ENCODE peak calls at places on chromosome 3, in four cellular contexts. F is stimulated activated CD4-positive, alpha-beta T cell treated with anti-CD3 and anti-CD28 coated beads, TNF-alpha, amount 100 ng/mL, for 4 hours; T is upper lobe of right lung; V is stimulated activated CD8-positive, alpha-beta memory T cell treated with anti-CD3 and anti-CD28 coated beads, Interleukin-15, amount 100 ng/mL, for 4 hours. C is an unnamed sample.

GRCh38 chr3:150365132-150365604 is 42.9 kb upstream of the TSC22D2 start:
- DNase-seq in T (no peak), F (no peak), V (no peak), C (no peak)

GRCh38 chr3:80999481-80999880 is 762.0 kb downstream of the GBE1 start:
- DNase-seq in T (no peak), V (no peak), F (no peak), C (no peak)

GRCh38 chr3:128714887-128715496 is 11.0 kb upstream of the RAB7A start:
- DNase-seq in F (no peak), V (no peak), T (peak; percentile 36), C (no peak)

GRCh38 chr3:66498718-66499611 is 1.9 kb downstream of the LRIG1 start:
- DNase-seq in F (no peak), V (no peak), T (no peak), C (no peak)

GRCh38 chr3:169907476-169907875 is 3.9 kb upstream of the SAMD7 start:
- DNase-seq in V (no peak), T (no peak), F (no peak), C (no peak)

GRCh38 chr3:124860599-124860998 is 26.6 kb downstream of the ITGB5 start:
- DNase-seq in F (no peak), V (no peak), T (no peak), C (no peak)

GRCh38 chr3:43723121-43723734 is 32.5 kb downstream of the ABHD5 start:
- DNase-seq in F (no peak), T (no peak), V (no peak), C (no peak)

GRCh38 chr3:197196192-197196591 is 102.2 kb downstream of the DLG1 start:
- DNase-seq in F (no peak), V (no peak), T (no peak), C (no peak)

GRCh38 chr3:98573231-98573728 is 20.1 kb downstream of the CPOX start:
- DNase-seq in V (no peak), T (no peak), F (no peak), C (no peak)

GRCh38 chr3:68571321-68571720 is 361.0 kb downstream of the TAFA4 start:
- DNase-seq in V (no peak), T (no peak), F (no peak), C (no peak)

GRCh38 chr3:32493437-32494414 is 8.9 kb downstream of the CMTM6 start:
- DNase-seq in F (no peak), T (no peak), V (no peak), C (no peak)

GRCh38 chr3:177340243-177340830 is 143.1 kb upstream of the TBL1XR1 start:
- DNase-seq in F (no peak), V (no peak), T (no peak), C (no peak)

GRCh38 chr3:53150247-53151085 is 10.5 kb upstream of the PRKCD start:
- DNase-seq in F (no peak), T (peak; percentile 87), V (no peak), C (no peak)

GRCh38 chr3:6644070-6644929 is 216.6 kb upstream of the GRM7 start:
- DNase-seq in T (no peak), F (no peak), V (no peak), C (no peak)

GRCh38 chr3:38111696-38112377 is 25.1 kb downstream of the ACAA1 start:
- DNase-seq in F (no peak), V (no peak), T (no peak), C (no peak)

GRCh38 chr3:8482960-8483665 is 18.5 kb upstream of the LMCD1 start:
- DNase-seq in T (no peak), V (no peak), F (no peak), C (no peak)

GRCh38 chr3:5010706-5011554 is 31.7 kb downstream of the BHLHE40 start:
- DNase-seq in T (peak; percentile 34), F (no peak), V (no peak), C (no peak)

GRCh38 chr3:42667523-42668402 is 14.3 kb downstream of the ZBTB47 start:
- DNase-seq in F (no peak), T (no peak), V (no peak), C (no peak)

GRCh38 chr3:4821975-4822374 is 157.3 kb upstream of the BHLHE40 start:
- DNase-seq in T (no peak), F (peak; percentile 33), V (peak; percentile 71), C (no peak)

GRCh38 chr3:42662813-42663535 is 9.5 kb downstream of the ZBTB47 start:
- DNase-seq in V (no peak), T (no peak), F (no peak), C (no peak)

GRCh38 chr3:111690242-111690641 is 95.1 kb upstream of the ZBED2 start:
- DNase-seq in F (no peak), V (no peak), T (no peak), C (no peak)

GRCh38 chr3:149812165-149812605 is 830 bp upstream of the RNF13 start:
- DNase-seq in V (no peak), T (no peak), F (no peak), C (no peak)

GRCh38 chr3:158213461-158213860 is 103.6 kb downstream of the RSRC1 start:
- DNase-seq in V (no peak), F (no peak), T (no peak), C (no peak)

GRCh38 chr3:167882057-167882667 is 146.6 kb downstream of the SERPINI1 start:
- DNase-seq in T (no peak), V (no peak), F (no peak), C (no peak)

GRCh38 chr3:196287066-196287404 is 491 bp downstream of the PCYT1A start:
- DNase-seq in V (no peak), T (no peak), F (no peak), C (no peak)

GRCh38 chr3:127170794-127171193 is 22.1 kb upstream of the PRR23E start:
- DNase-seq in F (no peak), V (no peak), T (peak; percentile 62), C (no peak)

GRCh38 chr3:187967097-187967496 is 186.9 kb upstream of the LPP start:
- DNase-seq in V (no peak), F (no peak), T (no peak), C (no peak)

GRCh38 chr3:69761896-69762789 is 22.9 kb downstream of the MITF start:
- DNase-seq in T (no peak), F (no peak), V (no peak), C (no peak)

GRCh38 chr3:111368061-111368460 is 173.9 kb upstream of the CD96 start:
- DNase-seq in F (no peak), T (no peak), V (no peak), C (no peak)

GRCh38 chr3:65778966-65779365 is 259.8 kb downstream of the MAGI1 start:
- DNase-seq in V (no peak), F (no peak), T (no peak), C (no peak)

GRCh38 chr3:171266034-171266805 is 194.0 kb downstream of the TNIK start:
- DNase-seq in V (no peak), F (no peak), T (no peak), C (no peak)

GRCh38 chr3:185992801-185993467 is 55.1 kb upstream of the TRA2B start:
- DNase-seq in F (no peak), T (no peak), V (no peak), C (no peak)

GRCh38 chr3:115072265-115073008 is 74.7 kb downstream of the ZBTB20 start:
- DNase-seq in T (no peak), F (no peak), V (no peak), C (no peak)

GRCh38 chr3:72295974-72296450 is 511.1 kb upstream of the PROK2 start:
- DNase-seq in F (no peak), V (no peak), T (no peak), C (no peak)

GRCh38 chr3:192487032-192487431 is 240.3 kb downstream of the FGF12 start:
- DNase-seq in F (no peak), V (no peak), T (no peak), C (no peak)

C was measured in esophagus squamous epithelium.